ENCODE peak calls at places on chromosomes 2 and 18, in eight cellular contexts. W, A, J, V, N, P, E and F are unnamed samples. For H3K4me1, the result is how much of the 10 kb centered on the place peaks cover.

GRCh38 chr2:70123829-70124117 is 36.5 kb downstream of the PCBP1 start:
- ATAC-seq in J (peak), N (peak), P (no peak), W (peak), E (no peak), V (no peak), A (no peak), F (no peak)

GRCh38 chr18:22552254-22552653 is 134.5 kb upstream of the CTAGE1 start:
- ATAC-seq in W (no peak), N (no peak), A (no peak), E (no peak), J (no peak), V (no peak), P (no peak), F (no peak)

GRCh38 chr2:25615920-25616319 is 57.5 kb downstream of the DTNB start:
- ATAC-seq in N (peak), A (no peak), P (no peak), V (no peak), E (no peak), W (no peak), J (no peak), F (no peak)

GRCh38 chr18:10020176-10020575 is 106.4 kb downstream of the VAPA start:
- ATAC-seq in J (no peak), N (no peak), A (no peak), E (peak), P (no peak), V (no peak), W (no peak), F (no peak)

GRCh38 chr2:28437918-28438317 is 45.3 kb downstream of the FOSL2 start:
- ATAC-seq in P (no peak), J (peak), A (no peak), N (no peak), V (peak), E (no peak), W (no peak), F (no peak)

GRCh38 chr2:138581909-138582308 is 80.3 kb downstream of the SPOPL start:
- ATAC-seq in P (no peak), N (no peak), V (no peak), J (no peak), A (no peak), E (no peak), W (no peak), F (no peak)

GRCh38 chr2:176891857-176892256 is 320.7 kb upstream of the HNRNPA3 start:
- ATAC-seq in W (no peak), P (no peak), J (no peak), N (no peak), A (no peak), E (no peak), V (no peak), F (no peak)

GRCh38 chr2:133674066-133674432 is 105.8 kb upstream of the NCKAP5 start:
- ATAC-seq in W (no peak), N (no peak), V (peak), E (no peak), J (no peak), P (no peak), A (no peak), F (no peak)

GRCh38 chr2:130864830-130865229 is 28.1 kb downstream of the ARHGEF4 start:
- ATAC-seq in V (no peak), N (no peak), J (no peak), A (peak), P (no peak), W (peak), E (peak), F (peak)

GRCh38 chr2:191050640-191050987 is 36.6 kb upstream of the STAT1 start:
- ATAC-seq in A (no peak), W (no peak), J (no peak), N (no peak), V (no peak), P (no peak), E (peak), F (peak)

GRCh38 chr2:223104741-223105140 is 52.8 kb downstream of the KCNE4 start:
- ATAC-seq in N (no peak), P (no peak), V (no peak), E (no peak), W (no peak), J (no peak), A (no peak), F (no peak)

GRCh38 chr2:157439792-157440186 is 4.1 kb downstream of the CYTIP start:
- ATAC-seq in E (peak), J (no peak), V (no peak), N (no peak), P (peak), W (no peak), A (peak), F (no peak)

GRCh38 chr2:191109888-191110287 is 40.9 kb downstream of the STAT4 start:
- ATAC-seq in J (no peak), E (no peak), A (no peak), W (no peak), V (no peak), N (no peak), P (peak), F (no peak)

GRCh38 chr2:17242813-17243485 is 275.3 kb downstream of the RAD51AP2 start:
- ATAC-seq in N (no peak), W (no peak), P (no peak), A (no peak), J (no peak), E (no peak), V (peak), F (no peak)

GRCh38 chr2:726158-726557 is 49.0 kb upstream of the TMEM18 start:
- ATAC-seq in A (no peak), P (peak), J (no peak), V (no peak), N (no peak), E (no peak), W (no peak), F (no peak)

GRCh38 chr2:57892920-57893319 is 153.7 kb upstream of the VRK2 start:
- ATAC-seq in E (no peak), N (no peak), P (peak), W (no peak), J (no peak), A (no peak), V (no peak), F (no peak)

GRCh38 chr2:126359494-126359893 is 296.5 kb upstream of the GYPC start:
- ATAC-seq in W (no peak), N (no peak), P (peak), A (peak), E (peak), J (no peak), V (peak), F (no peak)
- TF ChIP-seq CTCF in W (peak), N (peak), P (peak), A (peak), E (no peak), J (peak), V (peak), F (peak)

GRCh38 chr2:85534099-85534498 is 4.9 kb upstream of the MAT2A start:
- ATAC-seq in N (no peak), A (no peak), J (no peak), W (no peak), V (no peak), P (no peak), E (no peak), F (no peak)

GRCh38 chr2:85534875-85535274 is 4.1 kb upstream of the MAT2A start:
- ATAC-seq in W (no peak), J (no peak), N (no peak), E (no peak), A (no peak), V (no peak), P (no peak), F (no peak)

GRCh38 chr2:85528355-85528754 is 10.6 kb upstream of the MAT2A start:
- ATAC-seq in J (no peak), P (no peak), A (no peak), E (no peak), N (no peak), W (no peak), V (no peak), F (no peak)

GRCh38 chr2:85529809-85530208 is 9.2 kb upstream of the MAT2A start:
- ATAC-seq in A (no peak), N (no peak), J (no peak), P (no peak), E (no peak), W (no peak), V (no peak), F (no peak)

DNA sequence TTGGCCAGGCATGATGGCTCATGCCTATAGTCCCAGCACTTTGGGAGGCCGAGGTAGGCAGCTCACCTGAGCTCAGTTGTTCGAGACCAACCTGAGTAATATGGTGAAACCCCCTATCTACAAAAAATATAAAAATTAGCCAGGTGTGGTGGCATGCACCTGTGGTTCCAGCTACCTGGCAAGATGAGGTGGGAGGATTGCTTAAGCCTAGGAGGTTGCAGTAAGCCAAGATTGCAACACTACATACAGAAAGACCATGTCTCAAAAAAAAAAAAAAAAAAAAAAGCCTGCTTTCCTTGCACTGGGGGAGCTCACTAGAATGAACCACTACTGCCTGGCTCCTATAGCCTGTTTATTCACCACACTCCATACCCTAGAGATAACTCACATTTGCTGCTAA is 7.4 kb upstream of the MAT2A start:
- ATAC-seq in E (no peak), V (peak), A (no peak), W (no peak), N (no peak), J (no peak), P (no peak), F (no peak)
- TF ChIP-seq POLR2AphosphoS5 in E (no peak), V (no peak), A (no peak), W (no peak), N (no peak), J (no peak), P (no peak), F (no peak)

GRCh38 chr18:3058328-3059191 is 45.6 kb upstream of the LPIN2 start:
- ATAC-seq in P (no peak), E (no peak), V (peak), N (no peak), A (no peak), J (peak), W (no peak), F (no peak)
- H3K4me1 ChIP-seq in P (under half), E (under half), V (half or more), N (under half), A (under half), J (under half), W (under half), F (under half)

GRCh38 chr2:178860551-178860950 is 53.3 kb upstream of the TTN start:
- ATAC-seq in W (no peak), N (no peak), E (no peak), J (no peak), P (no peak), V (no peak), A (peak), F (peak)
- TF ChIP-seq CTCF in W (no peak), N (no peak), E (no peak), J (no peak), P (no peak), V (no peak), A (no peak), F (peak)

DNA sequence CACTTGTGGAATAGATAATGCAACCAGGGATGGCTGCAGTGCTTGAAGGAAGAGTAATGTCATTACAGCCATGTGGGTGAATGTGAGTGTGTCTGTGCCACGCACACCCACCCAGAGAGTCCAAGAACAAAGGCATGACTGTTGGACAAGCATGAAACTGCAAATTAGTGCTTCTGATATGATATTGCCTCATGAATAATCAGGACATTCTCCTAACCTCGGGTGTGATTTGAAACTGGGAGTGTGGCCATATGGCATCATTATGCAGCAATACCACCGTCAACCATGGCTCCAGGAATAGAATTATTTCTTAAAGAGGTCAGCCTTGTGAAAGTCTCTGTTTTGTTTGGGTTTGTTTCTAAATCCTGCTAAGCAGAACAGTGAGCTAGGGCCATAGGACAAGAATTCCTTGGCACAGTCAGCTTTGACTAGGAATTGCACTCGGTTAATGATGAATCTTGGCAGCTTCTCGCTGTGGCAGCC is 678.0 kb upstream of the RAB6C start:
- ATAC-seq in A (no peak), V (no peak), J (no peak), P (peak), N (no peak), W (no peak), E (peak), F (peak)
- TF ChIP-seq POLR2AphosphoS5 in A (no peak), V (no peak), J (no peak), P (no peak), N (no peak), W (no peak), E (peak), F (peak)

GRCh38 chr18:74283646-74284045 is 8.1 kb downstream of the CYB5A start:
- ATAC-seq in N (peak), P (no peak), J (no peak), E (no peak), A (no peak), V (no peak), W (no peak), F (no peak)
- H3K4me1 ChIP-seq in N (half or more), P (under half), J (under half), E (half or more), A (under half), V (half or more), W (under half), F (under half)

GRCh38 chr18:7623681-7624080 is 56.6 kb downstream of the PTPRM start:
- ATAC-seq in N (no peak), A (no peak), V (no peak), J (no peak), W (no peak), P (no peak), E (no peak), F (no peak)

GRCh38 chr18:7626175-7626921 is 59.2 kb downstream of the PTPRM start:
- ATAC-seq in P (no peak), V (peak), A (no peak), N (no peak), J (no peak), E (no peak), W (no peak), F (peak)

GRCh38 chr18:7624697-7625096 is 57.6 kb downstream of the PTPRM start:
- ATAC-seq in V (no peak), A (no peak), N (no peak), J (no peak), W (no peak), P (no peak), E (no peak), F (no peak)

GRCh38 chr18:7629416-7629815 is 62.3 kb downstream of the PTPRM start:
- ATAC-seq in V (no peak), E (no peak), W (no peak), J (no peak), P (no peak), A (no peak), N (no peak), F (no peak)

GRCh38 chr18:7626922-7627440 is 59.9 kb downstream of the PTPRM start:
- ATAC-seq in J (peak), V (peak), N (peak), P (no peak), E (peak), A (no peak), W (peak), F (peak)
- TF ChIP-seq CTCF in J (no peak), V (peak), N (peak), P (no peak), E (no peak), A (no peak), W (no peak), F (no peak)

DNA sequence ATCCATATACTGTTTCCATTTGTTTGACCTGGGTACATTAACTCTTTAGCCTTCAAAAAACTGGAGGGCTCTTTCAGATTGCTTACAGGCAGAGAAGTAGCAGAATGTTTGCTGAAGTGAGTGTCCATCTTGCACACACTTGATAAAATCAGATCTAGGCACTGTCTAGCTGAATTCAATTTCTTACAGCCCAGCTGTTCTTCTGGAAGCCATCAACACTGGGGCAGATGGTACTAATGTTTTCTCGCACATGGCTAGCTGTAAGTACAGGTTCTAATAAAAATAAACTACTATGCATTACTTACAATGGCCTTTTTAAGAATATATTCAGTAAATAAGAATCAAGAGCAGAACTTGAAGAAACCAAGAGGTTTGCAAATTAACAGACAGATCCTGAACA is 175.9 kb downstream of the NBAS start:
- ATAC-seq in J (no peak), A (no peak), N (no peak), E (no peak), V (no peak), W (no peak), P (no peak), F (no peak)
- TF ChIP-seq POLR2AphosphoS5 in J (no peak), A (no peak), N (no peak), E (no peak), V (no peak), W (no peak), P (no peak), F (no peak)

DNA sequence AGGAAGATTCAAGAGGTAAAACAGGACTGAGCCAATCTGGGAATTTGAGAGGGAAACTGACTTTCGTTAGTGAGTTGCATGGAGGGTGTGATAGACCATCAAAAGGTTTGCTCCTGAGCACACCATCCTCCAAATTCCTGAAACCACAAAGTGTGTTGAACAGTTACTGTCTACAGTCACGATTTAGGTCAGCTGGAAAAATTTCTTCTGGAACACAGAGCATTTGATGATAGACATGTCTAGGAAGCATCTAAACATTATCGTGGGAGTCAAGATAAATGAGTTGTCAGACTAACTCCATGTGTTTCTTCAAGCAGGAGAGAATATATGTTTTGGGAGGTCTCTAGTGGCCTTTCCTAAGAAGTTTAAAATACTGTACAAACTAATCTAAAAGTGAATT is 449.4 kb upstream of the SLC14A2 start:
- ATAC-seq in E (no peak), A (no peak), J (no peak), N (no peak), V (no peak), P (no peak), W (no peak), F (no peak)
- H3K4me1 ChIP-seq in E (under half), A (under half), J (under half), N (under half), V (under half), P (under half), W (under half), F (under half)